ENCODE peak calls at places on chromosomes 11 and 22, in five cellular contexts. R, N, M, U and F are unnamed samples.

GRCh38 chr11:32405592-32405991 is 29.7 kb downstream of the WT1 start:
- DNase-seq in N (no peak), U (no peak), R (no peak), M (no peak), F (no peak)

GRCh38 chr22:41181349-41182241 is 23.5 kb upstream of the L3MBTL2 start:
- DNase-seq in U (no peak), R (no peak), N (peak; percentile 87), M (no peak), F (no peak)

GRCh38 chr11:3161720-3162409 is 3.2 kb downstream of the OSBPL5 start:
- DNase-seq in U (no peak), M (no peak), N (no peak), R (no peak), F (no peak)

GRCh38 chr11:121291896-121292502 is 572 bp upstream of the SC5D start:
- DNase-seq in U (no peak), R (no peak), N (no peak), M (no peak), F (no peak)

GRCh38 chr11:69654660-69655478 is 13.9 kb downstream of the CCND1 start:
- DNase-seq in U (peak; percentile 15), M (peak; percentile 57), R (peak; percentile 63), N (no peak), F (no peak)

GRCh38 chr11:129291556-129291955 is 84.1 kb upstream of the BARX2 start:
- DNase-seq in M (no peak), U (no peak), R (no peak), N (no peak), F (no peak)

GRCh38 chr11:93738647-93739081 is 2.6 kb downstream of the TAF1D start:
- DNase-seq in U (no peak), N (peak; percentile 23), M (no peak), R (no peak), F (peak; percentile 5)

GRCh38 chr11:125376856-125377255 is 119.2 kb downstream of the FEZ1 start:
- DNase-seq in R (no peak), M (no peak), N (no peak), U (no peak), F (no peak)

GRCh38 chr22:45179276-45180049 is 15.7 kb downstream of the NUP50 start:
- DNase-seq in M (no peak), N (no peak), U (no peak), R (no peak), F (no peak)

GRCh38 chr22:28953976-28954880 is 70.9 kb downstream of the ZNRF3 start:
- DNase-seq in U (no peak), N (no peak), R (no peak), M (no peak), F (no peak)

GRCh38 chr22:47676685-47677084 is 914.2 kb downstream of the TBC1D22A start:
- DNase-seq in M (no peak), U (no peak), R (no peak), N (no peak), F (no peak)

GRCh38 chr11:7514099-7514725 is 413 bp downstream of the PPFIBP2 start:
- DNase-seq in N (no peak), U (peak; percentile 24), M (peak; percentile 73), R (no peak), F (no peak)

GRCh38 chr11:55773138-55773537 is at the start of gene OR5D13:
- DNase-seq in R (no peak), N (no peak), M (no peak), U (no peak), F (no peak)

GRCh38 chr11:55936300-55936699 is at the start of gene OR5I1:
- DNase-seq in M (no peak), U (no peak), N (no peak), R (no peak), F (no peak)

DNA sequence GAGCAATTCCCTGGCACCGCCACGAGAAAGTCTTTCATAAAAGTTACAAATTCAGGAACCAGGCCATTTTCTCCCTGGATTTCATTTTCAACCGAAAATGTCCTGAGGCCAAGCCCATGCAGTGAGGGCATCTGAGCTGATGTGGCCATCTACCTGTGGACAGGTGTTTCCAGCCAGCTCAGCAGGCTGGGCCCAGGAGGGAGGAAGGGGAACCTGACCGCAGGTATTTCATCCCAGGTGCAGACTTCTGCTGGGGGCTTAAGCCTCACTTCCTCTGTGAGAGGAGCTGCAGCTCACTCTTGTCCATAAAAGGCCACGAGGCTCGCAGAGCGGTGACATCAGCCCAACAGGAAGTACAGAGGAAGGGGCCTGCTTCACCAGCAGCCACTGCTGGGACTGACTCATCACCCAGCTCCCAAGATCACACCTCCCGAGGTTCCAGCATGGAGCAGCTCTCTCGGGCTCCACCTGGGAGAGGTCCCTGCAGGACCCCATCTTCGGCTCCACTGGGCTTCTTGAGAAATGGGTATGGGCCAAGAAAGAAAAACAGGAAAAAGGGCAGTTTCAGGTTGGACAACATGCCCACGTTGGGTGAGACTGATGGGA is 56.4 kb downstream of the MYH9 start:
- DNase-seq in N (peak; percentile 93), M (peak; percentile 96), R (no peak), U (peak; percentile 87), F (peak; percentile 42)
- TF ChIP-seq POLR2A in N (peak; percentile 67), M (peak; percentile 77), R (no peak), U (peak; percentile 38), F (peak; percentile 12)

GRCh38 chr11:126426126-126426525 is 70.6 kb downstream of the ST3GAL4 start:
- DNase-seq in M (no peak), U (no peak), N (no peak), R (no peak), F (no peak)

GRCh38 chr11:126422446-126422845 is 67.0 kb downstream of the ST3GAL4 start:
- DNase-seq in M (no peak), N (no peak), R (no peak), U (no peak), F (no peak)

GRCh38 chr11:126423743-126424142 is 68.3 kb downstream of the ST3GAL4 start:
- DNase-seq in N (no peak), R (no peak), U (no peak), M (no peak), F (no peak)

GRCh38 chr11:126423154-126423553 is 67.7 kb downstream of the ST3GAL4 start:
- DNase-seq in M (no peak), R (no peak), U (no peak), N (no peak), F (no peak)

GRCh38 chr11:126424471-126425039 is 69.1 kb downstream of the ST3GAL4 start:
- DNase-seq in U (no peak), R (no peak), N (no peak), M (no peak), F (no peak)
- TF ChIP-seq POLR2A in U (no peak), R (no peak), N (no peak), M (no peak), F (no peak)

GRCh38 chr22:37199103-37199838 is 11.2 kb upstream of the C1QTNF6 start:
- DNase-seq in N (peak; percentile 99), R (peak; percentile 99), U (peak; percentile 97), M (peak; percentile 99), F (peak; percentile 98)
- TF ChIP-seq POLR2A in N (peak; percentile 95), R (peak; percentile 99), U (peak; percentile 97), M (peak; percentile 98), F (peak; percentile 99)

GRCh38 chr22:27274770-27275449 is 526.6 kb downstream of the MN1 start:
- DNase-seq in M (no peak), R (no peak), N (no peak), U (no peak), F (no peak)
- TF ChIP-seq POLR2A in M (no peak), R (no peak), N (no peak), U (no peak), F (no peak)

DNA sequence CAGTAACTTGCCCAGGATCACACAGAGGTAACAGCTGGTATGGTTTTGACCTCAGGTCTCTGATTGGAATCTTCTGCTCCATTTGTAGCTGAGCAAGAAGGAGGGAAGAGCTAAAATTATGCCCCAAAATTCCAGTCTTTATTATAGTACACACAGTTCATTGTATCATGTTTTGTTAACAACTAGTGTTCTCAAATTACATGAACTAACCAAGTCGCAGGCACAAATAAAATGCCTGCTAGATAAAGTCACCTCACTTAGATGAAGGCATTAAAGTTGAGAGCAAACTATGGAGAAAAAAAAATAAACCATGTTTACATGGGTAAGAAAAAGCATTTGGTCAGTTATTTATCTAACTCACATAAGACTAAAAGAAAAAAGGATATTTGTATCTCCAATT is 58.8 kb downstream of the PDGFD start:
- DNase-seq in M (no peak), U (no peak), N (no peak), R (no peak), F (no peak)
- TF ChIP-seq POLR2A in M (no peak), U (no peak), N (no peak), R (no peak), F (no peak)

GRCh38 chr22:50613291-50613981 is 12.8 kb downstream of the MAPK8IP2 start:
- DNase-seq in U (no peak), R (peak; percentile 59), M (no peak), N (no peak), F (peak; percentile 19)
- TF ChIP-seq POLR2A in U (no peak), R (no peak), M (no peak), N (no peak), F (no peak)

GRCh38 chr11:117481036-117481435 is 153.4 kb downstream of the CEP164 start:
- DNase-seq in R (no peak), M (no peak), N (no peak), U (no peak), F (no peak)
- TF ChIP-seq POLR2A in R (no peak), M (no peak), N (no peak), U (no peak), F (no peak)

GRCh38 chr11:119316729-119317591 is at the start of gene MCAM:
- DNase-seq in R (no peak), N (peak; percentile 65), M (peak; percentile 86), U (peak; percentile 63), F (no peak)
- TF ChIP-seq POLR2A in R (no peak), N (peak; percentile 95), M (peak; percentile 78), U (peak; percentile 23), F (no peak)